ENCODE peak calls at places on chromosome 3, in ten cellular contexts. I, V, X, C, Q, R, K, N, E and J are unnamed samples.

GRCh38 chr3:288383-288782 is 91.8 kb downstream of the CHL1 start:
- DNase-seq in V (no peak), K (no peak), X (no peak), N (no peak), Q (no peak), E (no peak), C (no peak), I (no peak), R (no peak), J (no peak)

GRCh38 chr3:158974905-158975304 is 173.1 kb downstream of the MFSD1 start:
- DNase-seq in K (peak; percentile 1), Q (no peak), V (no peak), I (no peak), E (no peak), N (no peak), R (no peak), C (no peak), X (no peak), J (no peak)

GRCh38 chr3:2838533-2839157 is 271.5 kb downstream of the IL5RA start:
- DNase-seq in K (no peak), I (no peak), Q (no peak), C (no peak), V (no peak), X (no peak), N (no peak), E (no peak), R (no peak), J (no peak)

GRCh38 chr3:178139116-178139515 is 397.1 kb upstream of the KCNMB2 start:
- DNase-seq in I (no peak), K (no peak), E (no peak), V (no peak), C (no peak), X (no peak), Q (no peak), R (no peak), N (no peak), J (no peak)

GRCh38 chr3:193960485-193961172 is 175.3 kb upstream of the HES1 start:
- DNase-seq in N (no peak), V (no peak), X (no peak), C (no peak), E (peak; percentile 73), I (no peak), R (no peak), Q (no peak), K (no peak), J (no peak)

GRCh38 chr3:30282052-30282708 is 324.2 kb upstream of the TGFBR2 start:
- DNase-seq in X (no peak), I (no peak), V (no peak), K (peak; percentile 93), E (peak; percentile 96), N (no peak), C (no peak), R (no peak), Q (peak; percentile 94), J (peak; percentile 87)

GRCh38 chr3:158098834-158099424 is 7.3 kb downstream of the SHOX2 start:
- DNase-seq in I (no peak), N (no peak), Q (no peak), R (no peak), V (no peak), E (no peak), K (peak; percentile 57), C (no peak), X (no peak), J (no peak)

GRCh38 chr3:194277547-194278091 is 73.5 kb downstream of the CPN2 start:
- DNase-seq in K (no peak), I (no peak), N (no peak), C (no peak), E (peak; percentile 75), X (no peak), V (peak; percentile 23), Q (no peak), R (no peak), J (no peak)

GRCh38 chr3:72421786-72422185 is 426.5 kb downstream of the SHQ1 start:
- DNase-seq in R (no peak), C (no peak), Q (no peak), X (no peak), N (no peak), K (no peak), I (no peak), E (no peak), V (no peak), J (no peak)

GRCh38 chr3:189954733-189955665 is 165.7 kb downstream of the P3H2 start:
- DNase-seq in Q (no peak), R (no peak), I (no peak), N (no peak), C (peak; percentile 62), E (no peak), V (no peak), K (no peak), X (no peak), J (no peak)

GRCh38 chr3:140053011-140053702 is 118.2 kb downstream of the CLSTN2 start:
- DNase-seq in I (no peak), E (no peak), V (no peak), C (no peak), R (no peak), Q (no peak), K (no peak), N (no peak), X (no peak), J (no peak)

GRCh38 chr3:52483577-52484495 is 11.3 kb upstream of the STAB1 start:
- DNase-seq in Q (peak; percentile 32), V (no peak), I (no peak), E (peak; percentile 58), K (no peak), N (no peak), R (no peak), C (no peak), X (no peak), J (peak; percentile 78)

GRCh38 chr3:184235381-184236032 is 6.1 kb downstream of the VWA5B2 start:
- DNase-seq in V (no peak), I (no peak), N (no peak), E (no peak), Q (peak; percentile 29), X (no peak), R (no peak), C (no peak), K (no peak), J (no peak)

GRCh38 chr3:186815490-186815889 is 9.2 kb upstream of the RFC4 start:
- DNase-seq in R (no peak), Q (peak; percentile 34), X (no peak), N (no peak), C (peak; percentile 24), I (no peak), V (no peak), E (peak; percentile 37), K (peak; percentile 88), J (peak; percentile 78)

GRCh38 chr3:188900421-188900941 is 271.3 kb upstream of the TPRG1 start:
- DNase-seq in K (peak; percentile 85), N (no peak), V (no peak), X (no peak), I (no peak), Q (peak; percentile 69), C (no peak), R (no peak), E (peak; percentile 94), J (peak; percentile 60)

GRCh38 chr3:149604125-149604851 is 53.5 kb downstream of the WWTR1 start:
- DNase-seq in C (no peak), I (no peak), R (no peak), X (no peak), Q (no peak), E (no peak), N (no peak), K (peak; percentile 46), V (no peak), J (no peak)

GRCh38 chr3:107643038-107643883 is 120.5 kb downstream of the BBX start:
- DNase-seq in E (no peak), K (no peak), I (no peak), N (no peak), V (no peak), C (no peak), Q (no peak), X (no peak), R (no peak), J (peak; percentile 23)

GRCh38 chr3:52237659-52238172 is 1.2 kb downstream of the TWF2 start:
- DNase-seq in N (no peak), I (peak; percentile 84), V (no peak), C (peak; percentile 33), K (peak; percentile 93), R (peak; percentile 83), E (peak; percentile 92), X (peak; percentile 57), Q (peak; percentile 89), J (peak; percentile 88)

GRCh38 chr3:104165866-104166265 is 1200.8 kb upstream of the ALCAM start:
- DNase-seq in Q (no peak), R (no peak), I (no peak), V (no peak), N (no peak), K (no peak), X (no peak), E (no peak), C (no peak), J (no peak)

GRCh38 chr3:170801597-170801996 is 68.4 kb downstream of the RPL22L1 start:
- DNase-seq in N (no peak), X (no peak), C (no peak), Q (no peak), I (no peak), K (no peak), R (no peak), V (no peak), E (no peak), J (peak; percentile 19)

GRCh38 chr3:3109407-3110298 is 521 bp downstream of the IL5RA start:
- DNase-seq in X (no peak), C (no peak), R (no peak), Q (no peak), V (no peak), E (no peak), K (no peak), I (no peak), N (no peak), J (no peak)

GRCh38 chr3:129927072-129927471 is 33.6 kb upstream of the TMCC1 start:
- DNase-seq in Q (no peak), N (no peak), I (no peak), V (no peak), R (no peak), E (no peak), C (no peak), K (no peak), X (no peak), J (no peak)